ENCODE peak calls at places on chromosomes 1 and 21, in four cellular contexts. X, U, P and W are unnamed samples.

GRCh38 chr1:87478231-87478630 is 149.6 kb downstream of the LMO4 start:
- DNase-seq in U (peak), P (no peak), X (no peak), W (peak)

GRCh38 chr1:73576084-73576483 is 621.9 kb downstream of the LRRIQ3 start:
- DNase-seq in P (no peak), X (no peak), U (no peak), W (no peak)

GRCh38 chr1:87712261-87712674 is 383.6 kb downstream of the LMO4 start:
- DNase-seq in U (no peak), P (no peak), X (no peak), W (no peak)

GRCh38 chr1:23553896-23554480 is 5.3 kb downstream of the ID3 start:
- DNase-seq in P (peak), X (no peak), U (no peak), W (no peak)

GRCh38 chr1:241675983-241676382 is 23.9 kb downstream of the WDR64 start:
- DNase-seq in P (no peak), U (no peak), X (no peak), W (no peak)

GRCh38 chr1:221117548-221117951 is 238.3 kb downstream of the HLX start:
- DNase-seq in X (no peak), P (no peak), U (peak), W (peak)

GRCh38 chr1:40780678-40781613 is 2.6 kb upstream of the KCNQ4 start:
- DNase-seq in X (no peak), P (no peak), U (no peak), W (no peak)

GRCh38 chr1:202214089-202214843 is 20.7 kb downstream of the LGR6 start:
- DNase-seq in X (no peak), U (no peak), P (no peak), W (peak)

GRCh38 chr1:17919525-17920439 is 164.6 kb downstream of the ACTL8 start:
- DNase-seq in U (peak), P (peak), X (peak), W (peak)

GRCh38 chr1:220367833-220368232 is 95.6 kb upstream of the RAB3GAP2 start:
- DNase-seq in U (no peak), X (no peak), P (no peak), W (no peak)

GRCh38 chr1:154972517-154973343 is 1.8 kb upstream of the CKS1B start:
- DNase-seq in X (peak), U (peak), P (peak), W (peak)

GRCh38 chr1:28136636-28137613 is 39.6 kb downstream of the PTAFR start:
- DNase-seq in X (no peak), U (peak), P (no peak), W (no peak)

GRCh38 chr1:218754477-218754876 is 409.3 kb downstream of the TGFB2 start:
- DNase-seq in P (no peak), X (no peak), U (no peak), W (no peak)

GRCh38 chr1:194256010-194256409 is 1069.6 kb upstream of the B3GALT2 start:
- DNase-seq in U (no peak), P (no peak), X (no peak), W (no peak)

GRCh38 chr1:64197076-64197475 is 6.3 kb upstream of the UBE2U start:
- DNase-seq in U (no peak), X (no peak), P (no peak), W (no peak)

GRCh38 chr1:67833595-67833926 is 294 bp upstream of the GNG12 start:
- DNase-seq in P (peak), U (peak), X (no peak), W (no peak)

GRCh38 chr21:27346041-27346448 is 379.2 kb upstream of the ADAMTS5 start:
- DNase-seq in U (peak), X (no peak), P (no peak), W (no peak)

GRCh38 chr1:164683235-164683634 is 124.3 kb downstream of the PBX1 start:
- DNase-seq in P (no peak), U (no peak), X (no peak), W (no peak)

GRCh38 chr21:32143222-32143939 is 135.5 kb downstream of the MIS18A start:
- DNase-seq in X (no peak), P (no peak), U (no peak), W (no peak)

GRCh38 chr1:3610165-3610822 is 1.0 kb downstream of the MEGF6 start:
- DNase-seq in X (no peak), P (no peak), U (no peak), W (no peak)

GRCh38 chr1:243325305-243325890 is 69.6 kb downstream of the SDCCAG8 start:
- DNase-seq in U (peak), X (no peak), P (no peak), W (no peak)

GRCh38 chr1:154419620-154420020 is 14.5 kb downstream of the IL6R start:
- DNase-seq in P (peak), U (peak), X (no peak), W (peak)

GRCh38 chr1:225996946-225997545 is 2.1 kb downstream of the SDE2 start:
- DNase-seq in P (no peak), X (no peak), U (peak), W (no peak)

GRCh38 chr1:36099681-36100341 is 11.1 kb downstream of the ADPRS start:
- DNase-seq in X (peak), P (peak), U (peak), W (peak)

GRCh38 chr1:162997499-162998285 is 71.5 kb upstream of the RGS4 start:
- DNase-seq in P (no peak), X (no peak), U (peak), W (no peak)

GRCh38 chr1:245997471-245998258 is 509.4 kb downstream of the SMYD3 start:
- DNase-seq in U (peak), P (no peak), X (no peak), W (peak)

GRCh38 chr1:229758101-229759036 is 132.3 kb downstream of the URB2 start:
- DNase-seq in X (no peak), U (no peak), P (no peak), W (no peak)

GRCh38 chr1:107829083-107829771 is 135.8 kb downstream of the VAV3 start:
- DNase-seq in P (no peak), U (peak), X (no peak), W (no peak)

GRCh38 chr1:231679109-231679508 is 52.5 kb downstream of the DISC1 start:
- DNase-seq in U (no peak), X (no peak), P (no peak), W (peak)

GRCh38 chr1:159774465-159774864 is 6.3 kb upstream of the DUSP23 start:
- DNase-seq in U (no peak), X (no peak), P (no peak), W (no peak)

GRCh38 chr21:46055863-46056281 is 42.0 kb upstream of the COL6A2 start:
- DNase-seq in U (peak), X (no peak), P (peak), W (no peak)

GRCh38 chr1:117685936-117686806 is 80.3 kb downstream of the TENT5C start:
- DNase-seq in P (no peak), U (no peak), X (no peak), W (no peak)

GRCh38 chr1:171506525-171507304 is 21.4 kb downstream of the PRRC2C start:
- DNase-seq in X (no peak), U (no peak), P (no peak), W (no peak)

GRCh38 chr1:17502326-17502778 is 37.1 kb upstream of the ARHGEF10L start:
- DNase-seq in X (peak), P (peak), U (peak), W (peak)

GRCh38 chr21:25176637-25177412 is 430.5 kb downstream of the MRPL39 start:
- DNase-seq in P (no peak), X (no peak), U (no peak), W (no peak)

GRCh38 chr1:178093150-178093957 is 550 bp upstream of the RASAL2 start:
- DNase-seq in X (peak), P (peak), U (peak), W (peak)

GRCh38 chr1:147225193-147225730 is at the start of gene FMO5:
- DNase-seq in P (peak), X (peak), U (peak), W (peak)
- TF ChIP-seq CTCF in P (no peak), X (no peak), U (peak), W (no peak)

GRCh38 chr1:24952413-24952841 is 22.4 kb upstream of the RUNX3 start:
- DNase-seq in U (no peak), P (no peak), X (no peak), W (no peak)
- TF ChIP-seq CTCF in U (no peak), P (no peak), X (no peak), W (no peak)

DNA sequence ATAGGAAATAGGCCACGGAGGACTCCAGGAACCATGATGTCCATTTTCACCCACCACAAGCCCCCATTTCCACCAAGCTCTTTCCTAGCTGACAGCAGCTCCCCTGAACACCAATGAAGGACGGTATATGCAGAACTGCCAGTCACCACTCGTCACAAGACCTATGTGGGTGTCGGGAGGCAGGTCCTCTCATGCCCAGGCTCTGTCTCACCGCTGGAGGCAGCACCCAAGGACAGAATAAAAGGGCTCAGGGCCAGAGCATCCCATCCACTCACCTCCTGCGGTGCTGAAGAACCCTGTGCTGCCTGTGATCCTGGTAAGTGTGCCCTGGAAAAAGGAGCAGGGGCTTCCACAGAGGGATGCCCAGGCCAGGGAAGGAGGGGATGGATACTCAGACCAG is at the start of gene LCE1F:
- DNase-seq in U (no peak), P (no peak), X (no peak), W (no peak)
- TF ChIP-seq CTCF in U (no peak), P (no peak), X (no peak), W (no peak)

DNA sequence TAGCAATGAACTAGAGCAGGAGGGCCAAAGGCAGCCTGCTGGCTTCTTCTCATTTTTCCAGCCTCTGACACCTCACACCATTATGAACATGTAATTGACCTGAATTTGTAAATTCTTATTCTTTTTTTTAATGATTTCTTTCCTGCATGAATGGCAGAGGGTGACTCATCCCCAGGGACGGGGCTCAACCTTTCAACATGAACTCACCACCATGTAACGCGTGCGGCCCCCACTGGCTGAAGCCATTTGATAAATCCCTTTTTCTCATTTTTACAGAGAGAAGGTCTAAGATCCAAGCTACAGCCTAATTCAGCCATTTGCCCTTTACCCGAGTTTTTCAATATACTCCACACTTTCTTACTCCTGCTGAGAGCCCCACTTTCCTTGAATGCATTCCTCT is 9.3 kb upstream of the ETS2 start:
- DNase-seq in U (peak), P (no peak), X (no peak), W (no peak)
- TF ChIP-seq CTCF in U (peak), P (no peak), X (no peak), W (no peak)

GRCh38 chr21:17900281-17900989 is 81.3 kb upstream of the C21orf91 start:
- DNase-seq in X (no peak), U (no peak), P (no peak), W (no peak)
- TF ChIP-seq CTCF in X (peak), U (no peak), P (no peak), W (no peak)